ENCODE peak calls at places on chromosomes 6 and 20, in eight cellular contexts. T is endodermal cell; E is NB4; Q is PC-9; L is GM23248; G is suprapubic skin; K is CD8-positive, alpha-beta T cell; N is astrocyte of the cerebellum. D is an unnamed sample.

GRCh38 chr20:14197097-14197496 is 140.3 kb downstream of the FLRT3 start:
- DNase-seq in N (peak), Q (no peak), L (peak), E (no peak), G (no peak), T (no peak), K (no peak), D (no peak)

GRCh38 chr20:54123587-54124180 is 50.1 kb downstream of the CYP24A1 start:
- DNase-seq in K (no peak), G (no peak), N (peak), L (peak), E (no peak), Q (peak), T (peak), D (peak)

GRCh38 chr6:12064125-12064524 is 52.0 kb downstream of the HIVEP1 start:
- DNase-seq in N (no peak), Q (no peak), E (no peak), G (no peak), T (no peak), K (no peak), L (peak), D (no peak)

GRCh38 chr6:37916149-37916548 is 96.6 kb downstream of the ZFAND3 start:
- DNase-seq in T (no peak), L (no peak), G (no peak), E (no peak), Q (no peak), N (no peak), K (no peak), D (no peak)

GRCh38 chr20:56380375-56380774 is 11.6 kb downstream of the AURKA start:
- DNase-seq in N (no peak), K (no peak), Q (no peak), E (no peak), T (no peak), L (no peak), G (no peak), D (no peak)

GRCh38 chr20:54849741-54850140 is 374.3 kb downstream of the DOK5 start:
- DNase-seq in E (no peak), K (no peak), Q (no peak), N (no peak), G (no peak), T (peak), L (no peak), D (no peak)

GRCh38 chr20:17662333-17663039 is 19.6 kb downstream of the RRBP1 start:
- DNase-seq in E (peak), T (no peak), L (peak), Q (no peak), N (no peak), K (no peak), G (peak), D (no peak)

GRCh38 chr20:37838769-37839431 is 64.0 kb upstream of the VSTM2L start:
- DNase-seq in N (no peak), E (no peak), T (no peak), K (no peak), G (no peak), Q (no peak), L (no peak), D (no peak)

GRCh38 chr6:30670760-30671527 is 1.9 kb downstream of the DHX16 start:
- DNase-seq in N (no peak), E (peak), K (no peak), Q (no peak), T (no peak), G (no peak), L (peak), D (no peak)

GRCh38 chr20:15643713-15644112 is 929.5 kb downstream of the KIF16B start:
- DNase-seq in T (no peak), G (no peak), N (no peak), E (peak), Q (no peak), K (no peak), L (peak), D (no peak)

GRCh38 chr6:142542704-142543233 is 241.0 kb downstream of the ADGRG6 start:
- DNase-seq in E (no peak), G (peak), T (no peak), Q (peak), K (no peak), L (peak), N (peak), D (no peak)

GRCh38 chr20:7971536-7972285 is 31.5 kb upstream of the HAO1 start:
- DNase-seq in K (no peak), Q (no peak), G (no peak), N (no peak), E (no peak), L (peak), T (no peak), D (no peak)

GRCh38 chr6:5497896-5498578 is 236.7 kb downstream of the FARS2 start:
- DNase-seq in T (no peak), G (no peak), E (no peak), N (peak), L (peak), Q (peak), K (no peak), D (no peak)

GRCh38 chr6:169174516-169175359 is 78.9 kb downstream of the THBS2 start:
- DNase-seq in Q (no peak), N (no peak), K (no peak), T (no peak), G (no peak), E (no peak), L (no peak), D (no peak)

GRCh38 chr20:25540273-25540672 is 45.1 kb downstream of the NINL start:
- DNase-seq in E (peak), K (no peak), L (peak), G (no peak), N (no peak), Q (no peak), T (peak), D (no peak)

GRCh38 chr6:4466260-4466659 is 309.9 kb upstream of the CDYL start:
- DNase-seq in Q (no peak), G (no peak), N (peak), T (no peak), E (no peak), K (no peak), L (no peak), D (peak)

GRCh38 chr6:43838276-43839036 is 68.4 kb downstream of the VEGFA start:
- DNase-seq in L (peak), Q (peak), N (peak), T (peak), G (no peak), E (peak), K (no peak), D (no peak)

GRCh38 chr6:158002951-158003853 is 21.5 kb downstream of the SYNJ2 start:
- DNase-seq in K (no peak), G (peak), Q (peak), T (no peak), N (peak), L (peak), E (no peak), D (peak)

GRCh38 chr20:45097485-45098095 is 3.3 kb downstream of the KCNS1 start:
- DNase-seq in G (no peak), K (peak), L (peak), T (no peak), N (no peak), E (peak), Q (no peak), D (no peak)
- H3K4me3 ChIP-seq in G (peak), K (peak), L (peak), T (no peak), N (peak), E (no peak), Q (no peak), D (peak)

DNA sequence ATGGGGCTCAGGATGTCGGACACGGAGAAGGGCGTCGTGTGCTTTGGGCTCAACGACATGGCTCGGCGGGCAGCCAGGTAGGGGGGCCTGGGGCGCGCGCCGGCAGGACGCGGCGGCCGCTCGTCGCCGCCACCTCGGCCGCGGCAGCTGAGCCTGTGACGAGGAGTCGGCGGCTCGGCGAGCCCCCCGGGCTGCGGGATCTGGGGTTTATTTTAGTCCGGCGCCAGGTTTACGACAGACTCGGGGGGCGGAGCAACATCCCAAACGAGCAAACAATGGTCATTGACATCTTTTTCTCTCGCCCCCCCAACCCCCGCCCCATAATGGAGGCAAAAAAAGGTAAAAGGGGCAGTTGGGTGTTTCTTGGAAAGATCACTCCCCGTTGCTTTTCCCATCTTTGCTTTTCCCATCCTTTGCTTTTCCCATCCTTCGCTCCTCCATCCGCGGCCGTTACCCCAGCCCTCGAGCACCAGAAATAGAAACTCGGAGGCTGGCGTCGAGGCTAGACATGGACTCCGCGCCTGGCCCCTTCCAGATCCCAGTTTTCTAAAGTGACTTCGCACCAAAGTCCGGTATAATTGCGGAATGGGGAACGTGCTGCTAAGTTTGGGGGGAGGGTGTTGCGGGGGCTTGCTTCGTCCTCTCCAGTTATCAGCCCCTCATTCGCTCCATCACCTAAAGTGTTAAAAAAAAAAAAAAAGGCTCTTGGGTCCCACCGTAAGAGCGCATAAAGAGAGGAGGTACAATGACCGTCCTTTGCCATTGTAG is at the start of gene NKX2-4:
- DNase-seq in E (no peak), G (no peak), K (no peak), N (no peak), T (peak), L (no peak), Q (no peak), D (no peak)
- H3K4me3 ChIP-seq in E (no peak), G (peak), K (no peak), N (no peak), T (no peak), L (no peak), Q (no peak), D (no peak)

GRCh38 chr6:28399370-28400121 is at the start of gene ZSCAN12:
- DNase-seq in K (peak), Q (peak), L (peak), T (peak), G (peak), N (peak), E (peak), D (peak)
- H3K4me3 ChIP-seq in K (peak), Q (peak), L (peak), T (peak), G (peak), N (peak), E (peak), D (peak)

DNA sequence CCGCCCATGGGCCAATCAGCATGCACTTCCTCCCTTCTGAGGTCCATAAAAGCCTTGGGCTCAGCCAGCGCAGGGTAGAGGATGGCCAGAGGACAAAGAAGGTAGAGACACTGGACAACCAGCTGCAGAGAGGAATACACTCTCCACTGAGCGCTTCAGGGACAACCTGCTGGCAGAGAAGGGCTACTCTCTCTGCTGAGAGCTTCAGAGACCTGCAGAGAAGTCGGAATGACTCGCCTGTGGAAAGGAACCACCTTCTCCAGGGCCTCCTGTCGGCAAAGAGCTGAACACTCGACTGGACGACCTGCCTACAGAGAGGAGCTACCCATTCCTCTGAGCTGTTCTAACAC is 31.4 kb upstream of the SLA2 start:
- DNase-seq in L (no peak), E (no peak), N (no peak), G (no peak), T (no peak), Q (no peak), K (no peak), D (no peak)
- H3K4me3 ChIP-seq in L (no peak), E (no peak), N (no peak), G (no peak), T (peak), Q (no peak), K (no peak), D (no peak)